ENCODE peak calls at places on chromosomes 4 and X, in six cellular contexts. Y is breast epithelium, P is kidney epithelial cell, V is stomach, G is esophagus muscularis mucosa, W is HCT116. T is an unnamed sample.

GRCh38 chr4:136818811-136819210 is 713.5 kb downstream of the PCDH18 start:
- DNase-seq in Y (no peak), V (no peak), P (no peak), W (no peak), G (no peak), T (no peak)

GRCh38 chr4:24475756-24476155 is 108.6 kb downstream of the DHX15 start:
- DNase-seq in G (no peak), Y (no peak), W (no peak), P (no peak), V (no peak), T (peak; percentile 79)

GRCh38 chr4:182897601-182898478 is 19.3 kb downstream of the DCTD start:
- DNase-seq in P (no peak), G (no peak), V (peak; percentile 38), W (no peak), Y (no peak), T (no peak)

GRCh38 chrX:68685722-68686683 is 38.5 kb downstream of the STARD8 start:
- DNase-seq in G (no peak), V (no peak), W (no peak), P (no peak), Y (no peak), T (peak; percentile 17)

GRCh38 chr4:41156574-41156973 is 57.8 kb downstream of the APBB2 start:
- DNase-seq in P (no peak), G (no peak), V (no peak), W (peak; percentile 66), Y (no peak), T (no peak)

GRCh38 chrX:56787734-56788152 is 58.7 kb downstream of the NBDY start:
- DNase-seq in V (no peak), Y (no peak), P (no peak), G (no peak), W (no peak), T (no peak)

GRCh38 chr4:73593631-73594241 is 26.5 kb downstream of the RASSF6 start:
- DNase-seq in Y (no peak), P (no peak), V (no peak), W (peak; percentile 18), G (no peak), T (no peak)

GRCh38 chr4:41976775-41977516 is 4.6 kb upstream of the DCAF4L1 start:
- DNase-seq in W (no peak), V (no peak), G (no peak), Y (no peak), P (no peak), T (no peak)

GRCh38 chr4:5460106-5460801 is 248.1 kb downstream of the EVC2 start:
- DNase-seq in V (no peak), Y (no peak), W (peak; percentile 4), P (no peak), G (no peak), T (peak; percentile 67)

GRCh38 chrX:40155617-40156471 is 58.1 kb upstream of the BCOR start:
- DNase-seq in G (no peak), W (no peak), Y (no peak), P (no peak), V (no peak), T (peak; percentile 70)
- H3K4me3 ChIP-seq in G (peak overlapping the region; percentile 53), W (peak overlapping the region; percentile 62), Y (peak overlapping the region; percentile 68), P (peak overlapping the region; percentile 35), V (peak overlapping the region; percentile 49), T (peak overlapping the region; percentile 64)

DNA sequence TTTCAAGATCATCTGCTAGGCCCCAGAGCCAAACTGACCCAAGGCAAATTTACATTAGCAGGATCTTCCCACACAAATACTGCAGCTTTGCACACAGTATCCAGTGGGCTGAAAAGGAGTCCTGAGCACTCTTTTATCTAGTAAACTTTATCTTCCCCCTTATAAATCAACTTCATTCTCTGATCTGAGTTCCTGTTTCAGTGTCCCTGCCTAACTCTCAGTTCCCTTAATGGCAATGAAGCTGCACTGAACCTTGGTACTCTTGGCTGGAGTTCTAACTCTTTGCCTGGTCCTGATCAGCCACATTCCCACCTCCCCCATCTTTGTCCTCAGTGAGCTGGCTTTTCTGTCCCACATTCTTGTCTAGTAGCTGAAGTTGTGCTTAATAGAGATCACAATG is 37.4 kb downstream of the EDA2R start:
- DNase-seq in G (no peak), W (no peak), V (no peak), Y (no peak), P (no peak), T (no peak)
- H3K27me3 ChIP-seq in G (no peaks in the 10 kb centered on the region), W (no peaks in the 10 kb centered on the region), V (no peaks in the 10 kb centered on the region), Y (peaks cover 28% of the 10 kb centered on the region), P (no peaks in the 10 kb centered on the region), T (no peaks in the 10 kb centered on the region)

DNA sequence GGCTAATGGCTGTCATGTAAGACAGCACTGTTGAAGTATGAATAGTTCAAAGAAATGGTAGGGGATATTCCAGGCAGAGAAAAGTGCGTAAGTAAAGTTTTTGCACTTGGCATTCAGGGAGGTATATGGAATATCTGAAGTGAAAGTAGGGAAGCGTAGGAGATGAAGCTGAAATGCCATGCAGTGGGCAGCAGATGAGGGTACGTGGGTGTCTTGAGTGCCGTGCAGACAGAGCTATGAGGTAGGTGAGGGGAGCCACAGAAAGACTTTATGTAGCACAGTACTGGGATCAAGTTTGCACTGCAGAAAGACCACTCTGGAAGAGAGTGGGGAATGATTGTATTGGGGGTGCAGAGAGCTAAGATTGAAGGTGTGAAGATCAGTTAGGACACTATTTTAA is 5.2 kb upstream of the SCD5 start:
- DNase-seq in G (no peak), W (no peak), Y (no peak), V (no peak), P (no peak), T (no peak)
- TF ChIP-seq CTCF in G (no peak), W (no peak), Y (no peak), V (no peak), P (no peak), T (no peak)

DNA sequence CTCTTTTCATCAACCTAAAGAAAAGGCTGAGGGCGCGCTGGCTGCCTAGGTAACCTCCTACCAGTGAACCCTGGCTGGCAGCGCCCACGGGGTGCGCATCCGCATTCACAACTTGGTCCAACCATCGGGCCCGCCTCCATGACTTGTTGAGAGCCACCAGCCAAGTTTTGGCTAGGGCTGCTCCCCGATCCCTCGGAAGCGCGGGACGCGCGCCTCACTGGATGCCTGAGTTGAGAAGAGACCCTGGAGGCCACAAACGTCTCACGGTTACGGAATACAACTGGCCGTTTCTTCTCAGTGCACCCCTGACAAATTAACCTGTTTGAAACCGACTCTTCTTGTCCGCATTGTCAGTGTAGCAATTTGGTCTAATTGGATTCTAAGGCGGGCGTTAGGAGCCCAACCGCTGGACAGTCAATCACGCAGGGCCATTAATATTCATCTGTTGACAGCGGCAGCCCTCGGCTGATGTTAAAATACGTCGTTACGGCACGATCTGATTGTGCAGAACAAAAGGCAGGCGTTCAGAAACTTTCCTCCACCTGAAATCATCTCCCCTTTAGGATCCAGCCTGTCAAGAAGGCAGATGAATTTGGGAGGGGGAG is 1.3 kb downstream of the GPC3 start:
- DNase-seq in Y (no peak), G (no peak), V (no peak), P (no peak), W (no peak), T (no peak)
- H3K4me3 ChIP-seq in Y (peak overlapping the region; percentile 65), G (no peak overlapping the region), V (peak overlapping the region; percentile 7), P (no peak overlapping the region), W (no peak overlapping the region), T (no peak overlapping the region)

DNA sequence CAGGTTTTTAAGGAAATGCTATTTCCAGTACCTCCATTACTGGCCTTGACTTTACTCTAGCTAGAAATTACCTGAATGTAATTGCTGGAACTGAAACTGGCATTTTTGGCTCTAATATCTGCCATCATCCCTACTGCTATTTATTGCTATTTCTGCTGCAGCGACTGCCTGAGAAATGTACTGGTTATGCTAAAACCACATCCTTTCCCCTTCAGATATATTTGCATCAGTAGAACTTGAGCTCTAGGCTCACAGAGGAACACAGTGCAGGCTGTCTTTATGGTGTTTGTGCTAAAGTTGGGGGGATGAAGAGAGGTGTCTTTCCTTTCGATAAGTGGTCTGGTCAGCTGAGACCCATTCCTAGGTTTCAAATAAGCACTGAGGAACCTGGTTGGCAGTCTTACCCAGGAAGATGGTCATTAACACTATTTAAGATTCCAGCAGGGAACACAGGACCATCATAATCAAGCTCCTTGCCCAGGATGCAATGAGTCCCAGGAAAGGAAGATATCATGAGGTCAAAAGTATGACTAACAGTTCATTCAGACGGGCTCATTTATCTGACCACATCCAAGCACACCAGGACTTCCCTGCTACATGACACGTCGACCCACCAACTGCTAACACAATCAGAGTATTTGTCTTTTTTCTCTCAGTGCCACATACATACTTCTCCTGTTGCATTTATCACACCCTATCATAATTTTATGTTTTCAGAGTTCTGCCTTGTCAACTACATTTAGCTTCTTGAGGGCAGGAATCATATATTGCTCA is 137.4 kb downstream of the GABRA3 start:
- DNase-seq in W (no peak), Y (no peak), P (no peak), G (no peak), V (no peak), T (no peak)
- H3K27me3 ChIP-seq in W (no peaks in the 10 kb centered on the region), Y (no peaks in the 10 kb centered on the region), P (no peaks in the 10 kb centered on the region), G (no peaks in the 10 kb centered on the region), V (no peaks in the 10 kb centered on the region), T (peaks cover 57% of the 10 kb centered on the region)

GRCh38 chrX:110120025-110120424 is 117.1 kb downstream of the TMEM164 start:
- DNase-seq in W (no peak), G (no peak), P (no peak), V (peak; percentile 68), Y (no peak), T (no peak)
- TF ChIP-seq CTCF in W (no peak), G (no peak), P (no peak), V (no peak), Y (no peak), T (no peak)

GRCh38 chr4:159432436-159432835 is 329.6 kb downstream of the RAPGEF2 start:
- DNase-seq in V (no peak), P (no peak), W (no peak), G (no peak), Y (no peak), T (no peak)

GRCh38 chr4:159435561-159436023 is 332.7 kb downstream of the RAPGEF2 start:
- DNase-seq in G (no peak), P (no peak), V (no peak), W (no peak), Y (no peak), T (no peak)

GRCh38 chr4:159430896-159431295 is 328.0 kb downstream of the RAPGEF2 start:
- DNase-seq in V (no peak), W (no peak), Y (no peak), P (no peak), G (no peak), T (no peak)

GRCh38 chr4:159429693-159430035 is 326.8 kb downstream of the RAPGEF2 start:
- DNase-seq in V (no peak), W (no peak), Y (no peak), G (no peak), P (no peak), T (no peak)

GRCh38 chr4:159434496-159435241 is 331.8 kb downstream of the RAPGEF2 start:
- DNase-seq in Y (no peak), P (no peak), W (no peak), G (no peak), V (no peak), T (no peak)
- H3K4me3 ChIP-seq in Y (no peak overlapping the region), P (no peak overlapping the region), W (no peak overlapping the region), G (no peak overlapping the region), V (no peak overlapping the region), T (no peak overlapping the region)

GRCh38 chr4:112516076-112516385 is at the start of gene NEUROG2:
- DNase-seq in Y (no peak), W (no peak), G (no peak), V (no peak), P (no peak), T (no peak)
- H3K27me3 ChIP-seq in Y (peaks cover 97% of the 10 kb centered on the region), W (peaks cover 19% of the 10 kb centered on the region), G (peaks cover 89% of the 10 kb centered on the region), V (peaks cover 96% of the 10 kb centered on the region), P (peaks cover 78% of the 10 kb centered on the region), T (peaks cover 95% of the 10 kb centered on the region)

GRCh38 chr4:2930821-2931764 is 32.1 kb downstream of the NOP14 start:
- DNase-seq in Y (peak; percentile 73), P (no peak), G (no peak), W (no peak), V (peak; percentile 86), T (no peak)
- TF ChIP-seq CTCF in Y (peak; percentile 54), P (peak; percentile 5), G (peak; percentile 2), W (peak; percentile 44), V (peak; percentile 43), T (peak; percentile 55)